ENCODE peak calls at places on chromosomes 6 and 20, in four cellular contexts. One of them, this sample, is unnamed.

GRCh38 chr6:41428995-41429417 is 93.6 kb downstream of the NCR2 start:
- DNase-seq in adrenal gland: no peak
- DNase-seq in sigmoid colon: peak; percentile 83
- DNase-seq in fibroblast of lung: peak; percentile 77
- DNase-seq in this sample: no peak

GRCh38 chr6:148177589-148178233 is 164.9 kb upstream of the SASH1 start:
- DNase-seq in fibroblast of lung: peak; percentile 36
- DNase-seq in sigmoid colon: peak; percentile 74
- DNase-seq in adrenal gland: peak; percentile 42
- DNase-seq in this sample: peak; percentile 54

GRCh38 chr6:154450498-154450897 is 60.0 kb downstream of the CNKSR3 start:
- DNase-seq in sigmoid colon: no peak
- DNase-seq in fibroblast of lung: no peak
- DNase-seq in adrenal gland: no peak
- DNase-seq in this sample: no peak

GRCh38 chr20:58001381-58001780 is 227.1 kb downstream of the ANKRD60 start:
- DNase-seq in sigmoid colon: no peak
- DNase-seq in adrenal gland: peak; percentile 28
- DNase-seq in fibroblast of lung: peak; percentile 76
- DNase-seq in this sample: no peak

GRCh38 chr6:26232950-26233607 is 131.9 kb upstream of the BTN3A2 start:
- DNase-seq in fibroblast of lung: peak; percentile 57
- DNase-seq in sigmoid colon: no peak
- DNase-seq in adrenal gland: no peak
- DNase-seq in this sample: peak; percentile 82

GRCh38 chr20:35720165-35721123 is 21.2 kb downstream of the ROMO1 start:
- DNase-seq in adrenal gland: no peak
- DNase-seq in fibroblast of lung: no peak
- DNase-seq in sigmoid colon: no peak
- DNase-seq in this sample: no peak

GRCh38 chr20:52731086-52731485 is 241.1 kb upstream of the TSHZ2 start:
- DNase-seq in adrenal gland: no peak
- DNase-seq in sigmoid colon: no peak
- DNase-seq in fibroblast of lung: no peak
- DNase-seq in this sample: no peak

GRCh38 chr20:62430311-62430853 is 3.0 kb upstream of the RBBP8NL start:
- DNase-seq in adrenal gland: no peak
- DNase-seq in sigmoid colon: no peak
- DNase-seq in fibroblast of lung: no peak
- DNase-seq in this sample: no peak

GRCh38 chr6:37550436-37550835 is 50.7 kb upstream of the CCDC167 start:
- DNase-seq in sigmoid colon: no peak
- DNase-seq in adrenal gland: no peak
- DNase-seq in fibroblast of lung: peak; percentile 72
- DNase-seq in this sample: no peak

GRCh38 chr20:10855031-10855430 is 181.2 kb upstream of the JAG1 start:
- DNase-seq in adrenal gland: no peak
- DNase-seq in sigmoid colon: no peak
- DNase-seq in fibroblast of lung: peak; percentile 66
- DNase-seq in this sample: peak; percentile 24

GRCh38 chr6:24926639-24927038 is 9.1 kb downstream of the RIPOR2 start:
- DNase-seq in fibroblast of lung: no peak
- DNase-seq in adrenal gland: no peak
- DNase-seq in sigmoid colon: no peak
- DNase-seq in this sample: no peak

GRCh38 chr20:49594143-49594928 is 26.4 kb upstream of the PTGIS start:
- DNase-seq in sigmoid colon: peak; percentile 92
- DNase-seq in fibroblast of lung: peak; percentile 77
- DNase-seq in adrenal gland: no peak
- DNase-seq in this sample: peak; percentile 51

GRCh38 chr6:36912583-36912982 is 26.8 kb downstream of the C6orf89 start:
- DNase-seq in adrenal gland: no peak
- DNase-seq in sigmoid colon: no peak
- DNase-seq in fibroblast of lung: peak; percentile 91
- DNase-seq in this sample: peak; percentile 72

GRCh38 chr20:5884465-5885335 is 65.6 kb downstream of the TRMT6 start:
- DNase-seq in fibroblast of lung: no peak
- DNase-seq in adrenal gland: no peak
- DNase-seq in sigmoid colon: no peak
- DNase-seq in this sample: no peak

GRCh38 chr6:20817806-20818320 is 283.6 kb downstream of the CDKAL1 start:
- DNase-seq in fibroblast of lung: peak; percentile 32
- DNase-seq in sigmoid colon: no peak
- DNase-seq in adrenal gland: no peak
- DNase-seq in this sample: no peak

GRCh38 chr6:150632785-150633465 is 33.2 kb downstream of the PLEKHG1 start:
- DNase-seq in sigmoid colon: no peak
- DNase-seq in adrenal gland: no peak
- DNase-seq in fibroblast of lung: no peak
- DNase-seq in this sample: no peak

GRCh38 chr6:116389357-116389756 is 18.6 kb downstream of the DSE start:
- DNase-seq in adrenal gland: no peak
- DNase-seq in sigmoid colon: no peak
- DNase-seq in fibroblast of lung: peak; percentile 52
- DNase-seq in this sample: no peak

GRCh38 chr6:170221753-170222400 is 69.0 kb downstream of the DLL1 start:
- DNase-seq in sigmoid colon: peak; percentile 21
- DNase-seq in fibroblast of lung: no peak
- DNase-seq in adrenal gland: peak; percentile 7
- DNase-seq in this sample: no peak

GRCh38 chr6:47749726-47750125 is 32.1 kb upstream of the OPN5 start:
- DNase-seq in sigmoid colon: no peak
- DNase-seq in fibroblast of lung: no peak
- DNase-seq in adrenal gland: no peak
- DNase-seq in this sample: no peak

GRCh38 chr6:3724451-3725144 is 26.9 kb downstream of the PXDC1 start:
- DNase-seq in sigmoid colon: no peak
- DNase-seq in fibroblast of lung: peak; percentile 32
- DNase-seq in adrenal gland: no peak
- DNase-seq in this sample: no peak

GRCh38 chr20:13694420-13695150 is 55.9 kb upstream of the TASP1 start:
- DNase-seq in sigmoid colon: no peak
- DNase-seq in adrenal gland: no peak
- DNase-seq in fibroblast of lung: peak; percentile 49
- DNase-seq in this sample: no peak

GRCh38 chr6:69820018-69820417 is 23.2 kb upstream of the LMBRD1 start:
- DNase-seq in fibroblast of lung: no peak
- DNase-seq in adrenal gland: no peak
- DNase-seq in sigmoid colon: no peak
- DNase-seq in this sample: no peak

GRCh38 chr20:32336918-32337347 is 21.2 kb upstream of the ASXL1 start:
- DNase-seq in fibroblast of lung: peak; percentile 30
- DNase-seq in adrenal gland: no peak
- DNase-seq in sigmoid colon: no peak
- DNase-seq in this sample: peak; percentile 61

GRCh38 chr6:135789375-135789774 is 62.1 kb upstream of the PDE7B start:
- DNase-seq in adrenal gland: no peak
- DNase-seq in fibroblast of lung: no peak
- DNase-seq in sigmoid colon: no peak
- DNase-seq in this sample: no peak

GRCh38 chr6:1424306-1424927 is 35.0 kb downstream of the FOXF2 start:
- DNase-seq in fibroblast of lung: peak; percentile 43
- DNase-seq in adrenal gland: peak; percentile 39
- DNase-seq in sigmoid colon: peak; percentile 75
- DNase-seq in this sample: peak; percentile 71

GRCh38 chr6:22888147-22888831 is 318.9 kb downstream of the HDGFL1 start:
- DNase-seq in adrenal gland: no peak
- DNase-seq in fibroblast of lung: peak; percentile 75
- DNase-seq in sigmoid colon: no peak
- DNase-seq in this sample: no peak

GRCh38 chr6:44855562-44856494 is 468.3 kb downstream of the CDC5L start:
- DNase-seq in fibroblast of lung: peak; percentile 87
- DNase-seq in adrenal gland: no peak
- DNase-seq in sigmoid colon: no peak
- DNase-seq in this sample: no peak

GRCh38 chr20:57440678-57441509 is 49.7 kb downstream of the RBM38 start:
- DNase-seq in adrenal gland: peak; percentile 38
- DNase-seq in fibroblast of lung: peak; percentile 46
- DNase-seq in sigmoid colon: peak; percentile 97
- DNase-seq in this sample: peak; percentile 96

GRCh38 chr6:29776684-29777083 is 50.9 kb upstream of the HLA-G start:
- DNase-seq in sigmoid colon: no peak
- DNase-seq in adrenal gland: no peak
- DNase-seq in fibroblast of lung: no peak
- DNase-seq in this sample: no peak

GRCh38 chr20:48052492-48052870 is 267.2 kb upstream of the SULF2 start:
- DNase-seq in sigmoid colon: no peak
- DNase-seq in fibroblast of lung: peak; percentile 44
- DNase-seq in adrenal gland: no peak
- DNase-seq in this sample: peak; percentile 55

GRCh38 chr6:79495246-79495645 is 42.0 kb downstream of the LCA5 start:
- DNase-seq in sigmoid colon: no peak
- DNase-seq in fibroblast of lung: no peak
- DNase-seq in adrenal gland: no peak
- DNase-seq in this sample: no peak

GRCh38 chr6:35258858-35259193 is 709 bp upstream of the ZNF76 start:
- DNase-seq in adrenal gland: no peak
- DNase-seq in sigmoid colon: peak; percentile 76
- DNase-seq in fibroblast of lung: peak; percentile 66
- DNase-seq in this sample: peak; percentile 76

GRCh38 chr20:25177890-25178321 is 17.6 kb upstream of the ENTPD6 start:
- DNase-seq in adrenal gland: no peak
- DNase-seq in fibroblast of lung: peak; percentile 66
- DNase-seq in sigmoid colon: no peak
- DNase-seq in this sample: no peak

GRCh38 chr6:32666420-32667300 is at the start of gene HLA-DQB1:
- DNase-seq in sigmoid colon: no peak
- DNase-seq in adrenal gland: peak; percentile 24
- DNase-seq in fibroblast of lung: no peak
- DNase-seq in this sample: peak; percentile 35

GRCh38 chr6:36756761-36757160 is 59.1 kb downstream of the RAB44 start:
- DNase-seq in adrenal gland: no peak
- DNase-seq in fibroblast of lung: no peak
- DNase-seq in sigmoid colon: no peak
- DNase-seq in this sample: no peak

GRCh38 chr6:7258231-7258763 is 54.7 kb downstream of the SSR1 start:
- DNase-seq in adrenal gland: no peak
- DNase-seq in sigmoid colon: peak; percentile 59
- DNase-seq in fibroblast of lung: no peak
- DNase-seq in this sample: no peak

GRCh38 chr6:7261030-7261841 is 51.8 kb downstream of the SSR1 start:
- DNase-seq in adrenal gland: peak; percentile 89
- DNase-seq in sigmoid colon: peak; percentile 92
- DNase-seq in fibroblast of lung: peak; percentile 85
- DNase-seq in this sample: peak; percentile 87

GRCh38 chr6:7262037-7262461 is 51.0 kb downstream of the SSR1 start:
- DNase-seq in sigmoid colon: peak; percentile 62
- DNase-seq in fibroblast of lung: no peak
- DNase-seq in adrenal gland: peak; percentile 63
- DNase-seq in this sample: no peak

GRCh38 chr6:7262746-7263335 is 50.2 kb downstream of the SSR1 start:
- DNase-seq in sigmoid colon: peak; percentile 54
- DNase-seq in adrenal gland: no peak
- DNase-seq in fibroblast of lung: no peak
- DNase-seq in this sample: no peak

DNA sequence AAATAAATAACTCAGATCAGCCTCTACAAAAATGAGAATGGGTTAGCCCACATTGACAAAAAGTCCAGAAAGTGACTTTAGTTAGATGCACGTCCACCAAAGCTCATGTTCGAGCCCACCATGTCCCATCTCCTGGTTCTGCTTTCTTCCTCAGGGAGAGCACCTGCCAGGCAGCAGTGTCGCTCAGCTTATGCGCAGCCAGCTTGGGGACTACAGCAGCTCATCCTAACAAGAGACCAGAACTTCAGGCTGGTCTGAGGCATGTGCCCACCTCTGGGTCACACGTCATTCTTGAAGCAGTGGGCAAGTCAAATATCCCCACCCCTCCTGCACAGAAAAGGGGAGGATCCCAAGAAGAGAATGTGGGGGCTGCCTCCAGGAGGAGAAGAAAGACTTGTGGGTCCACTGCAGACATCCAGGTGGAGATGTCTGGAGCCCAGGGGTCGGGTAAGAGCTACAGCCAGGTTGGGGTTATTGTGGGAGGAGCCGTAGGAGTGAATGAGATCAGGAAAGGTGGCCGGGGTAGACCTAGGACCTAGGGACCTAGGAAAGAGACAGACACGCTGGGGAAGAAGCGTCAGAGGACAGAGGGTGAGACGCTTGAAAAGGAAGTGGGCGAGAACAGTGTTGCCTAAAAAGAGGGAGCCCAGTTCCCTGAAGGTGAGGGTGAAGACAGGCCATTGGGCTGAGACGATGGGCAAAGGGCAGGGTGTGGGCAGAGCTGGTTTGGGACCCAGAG is 52.5 kb downstream of the SSR1 start:
- DNase-seq in adrenal gland: no peak
- DNase-seq in sigmoid colon: peak; percentile 42
- DNase-seq in fibroblast of lung: no peak
- DNase-seq in this sample: no peak
- H3K27ac ChIP-seq in adrenal gland: peak overlapping the region; percentile 84
- H3K27ac ChIP-seq in sigmoid colon: peak overlapping the region; percentile 70
- H3K27ac ChIP-seq in fibroblast of lung: peak overlapping the region; percentile 54
- H3K27ac ChIP-seq in this sample: peak overlapping the region; percentile 86

GRCh38 chr6:159415540-159415939 is 246.3 kb downstream of the FNDC1 start:
- DNase-seq in adrenal gland: no peak
- DNase-seq in fibroblast of lung: no peak
- DNase-seq in sigmoid colon: no peak
- DNase-seq in this sample: no peak
- H3K9me3 ChIP-seq in adrenal gland: no peaks in the 10 kb centered on the region
- H3K9me3 ChIP-seq in fibroblast of lung: no peaks in the 10 kb centered on the region
- H3K9me3 ChIP-seq in sigmoid colon: peaks cover 7% of the 10 kb centered on the region
- H3K9me3 ChIP-seq in this sample: no peaks in the 10 kb centered on the region

DNA sequence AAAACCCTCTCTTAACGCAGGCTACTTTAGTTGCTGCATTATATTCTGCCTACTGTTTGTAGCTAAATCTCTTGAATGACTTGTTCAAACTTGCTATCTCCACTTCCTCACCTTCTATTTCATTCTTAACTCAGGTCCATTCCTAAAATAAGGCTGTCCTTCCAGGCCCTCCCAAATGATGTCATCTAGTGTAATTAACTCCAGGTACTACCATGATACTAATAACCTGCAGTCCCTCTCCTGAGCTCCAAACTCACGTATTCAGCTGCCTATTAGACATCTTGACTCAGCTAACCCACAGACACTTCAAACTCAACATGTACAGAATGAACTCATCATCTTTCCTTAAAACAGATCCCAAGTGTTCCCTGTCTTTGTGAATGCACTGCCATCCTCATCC is 10.5 kb upstream of the TOP1 start:
- DNase-seq in sigmoid colon: no peak
- DNase-seq in fibroblast of lung: no peak
- DNase-seq in adrenal gland: no peak
- DNase-seq in this sample: no peak
- H3K4me3 ChIP-seq in sigmoid colon: no peak overlapping the region
- H3K4me3 ChIP-seq in fibroblast of lung: no peak overlapping the region
- H3K4me3 ChIP-seq in adrenal gland: no peak overlapping the region
- H3K4me3 ChIP-seq in this sample: no peak overlapping the region

DNA sequence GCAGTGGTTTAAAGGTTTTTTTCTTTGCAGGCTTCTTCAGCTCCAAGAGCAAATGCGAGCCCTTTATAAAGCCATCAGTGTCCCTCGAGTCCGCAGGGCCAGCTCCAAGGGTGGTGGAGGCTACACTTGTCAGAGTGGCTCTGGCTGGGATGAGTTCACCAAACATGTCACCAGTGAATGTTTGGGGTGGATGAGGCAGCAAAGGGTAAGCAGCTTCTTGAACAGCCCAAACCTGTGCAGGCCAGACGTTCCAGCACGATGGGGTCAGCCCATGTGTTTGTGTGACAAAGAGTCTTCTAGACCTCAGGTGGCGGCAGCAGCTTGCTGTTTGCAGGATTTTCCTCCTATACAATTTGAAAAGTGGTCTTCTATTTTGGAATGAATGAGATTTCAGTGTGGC is 17.7 kb downstream of the DSP start:
- DNase-seq in fibroblast of lung: no peak
- DNase-seq in sigmoid colon: no peak
- DNase-seq in adrenal gland: no peak
- DNase-seq in this sample: no peak
- H3K27ac ChIP-seq in fibroblast of lung: no peak overlapping the region
- H3K27ac ChIP-seq in sigmoid colon: no peak overlapping the region
- H3K27ac ChIP-seq in adrenal gland: no peak overlapping the region
- H3K27ac ChIP-seq in this sample: peak overlapping the region; percentile 45